ENCODE peak calls at places on chromosomes 2 and 18, in seven cellular contexts. One of them, this sample, is unnamed.

GRCh38 chr2:71675296-71675695 is 221.9 kb downstream of the DYSF start:
- DNase-seq in HS-5: no peak
- DNase-seq in stimulated activated CD4-positive, alpha-beta T cell treated with anti-CD3 and anti-CD28 coated beads, Interleukin-1b, Interleukin-23, amount 100 ng/mL, for 24 hours: no peak
- DNase-seq in astrocyte: no peak
- DNase-seq in AML-193: no peak
- DNase-seq in neural crest cell: no peak
- DNase-seq in activated CD4-positive, CD25-positive, alpha-beta regulatory T cell treated with anti-CD3 and anti-CD28 coated beads, Interleukin-2, amount 50 U/mL, for 72 hours: no peak
- DNase-seq in this sample: no peak

GRCh38 chr2:70991142-70991541 is 3.5 kb downstream of the TEX261 start:
- DNase-seq in HS-5: no peak
- DNase-seq in stimulated activated CD4-positive, alpha-beta T cell treated with anti-CD3 and anti-CD28 coated beads, Interleukin-1b, Interleukin-23, amount 100 ng/mL, for 24 hours: no peak
- DNase-seq in astrocyte: no peak
- DNase-seq in AML-193: no peak
- DNase-seq in neural crest cell: no peak
- DNase-seq in activated CD4-positive, CD25-positive, alpha-beta regulatory T cell treated with anti-CD3 and anti-CD28 coated beads, Interleukin-2, amount 50 U/mL, for 72 hours: no peak
- DNase-seq in this sample: no peak

GRCh38 chr2:11142330-11142729 is 12.9 kb upstream of the SLC66A3 start:
- DNase-seq in HS-5: no peak
- DNase-seq in stimulated activated CD4-positive, alpha-beta T cell treated with anti-CD3 and anti-CD28 coated beads, Interleukin-1b, Interleukin-23, amount 100 ng/mL, for 24 hours: no peak
- DNase-seq in astrocyte: no peak
- DNase-seq in AML-193: no peak
- DNase-seq in neural crest cell: no peak
- DNase-seq in activated CD4-positive, CD25-positive, alpha-beta regulatory T cell treated with anti-CD3 and anti-CD28 coated beads, Interleukin-2, amount 50 U/mL, for 72 hours: no peak
- DNase-seq in this sample: no peak

GRCh38 chr2:151851761-151852160 is 23.5 kb upstream of the ARL5A start:
- DNase-seq in HS-5: no peak
- DNase-seq in stimulated activated CD4-positive, alpha-beta T cell treated with anti-CD3 and anti-CD28 coated beads, Interleukin-1b, Interleukin-23, amount 100 ng/mL, for 24 hours: no peak
- DNase-seq in astrocyte: peak; percentile 73
- DNase-seq in AML-193: no peak
- DNase-seq in neural crest cell: no peak
- DNase-seq in activated CD4-positive, CD25-positive, alpha-beta regulatory T cell treated with anti-CD3 and anti-CD28 coated beads, Interleukin-2, amount 50 U/mL, for 72 hours: no peak
- DNase-seq in this sample: no peak

GRCh38 chr18:42137671-42138375 is 182.8 kb downstream of the PIK3C3 start:
- DNase-seq in HS-5: no peak
- DNase-seq in stimulated activated CD4-positive, alpha-beta T cell treated with anti-CD3 and anti-CD28 coated beads, Interleukin-1b, Interleukin-23, amount 100 ng/mL, for 24 hours: no peak
- DNase-seq in astrocyte: no peak
- DNase-seq in AML-193: no peak
- DNase-seq in neural crest cell: no peak
- DNase-seq in activated CD4-positive, CD25-positive, alpha-beta regulatory T cell treated with anti-CD3 and anti-CD28 coated beads, Interleukin-2, amount 50 U/mL, for 72 hours: no peak
- DNase-seq in this sample: no peak

GRCh38 chr2:164661349-164661748 is 40.1 kb upstream of the GRB14 start:
- DNase-seq in HS-5: no peak
- DNase-seq in stimulated activated CD4-positive, alpha-beta T cell treated with anti-CD3 and anti-CD28 coated beads, Interleukin-1b, Interleukin-23, amount 100 ng/mL, for 24 hours: no peak
- DNase-seq in astrocyte: peak; percentile 65
- DNase-seq in AML-193: no peak
- DNase-seq in neural crest cell: no peak
- DNase-seq in activated CD4-positive, CD25-positive, alpha-beta regulatory T cell treated with anti-CD3 and anti-CD28 coated beads, Interleukin-2, amount 50 U/mL, for 72 hours: no peak
- DNase-seq in this sample: no peak

GRCh38 chr2:219228745-219229374 is 576 bp downstream of the ATG9A start:
- DNase-seq in HS-5: no peak
- DNase-seq in stimulated activated CD4-positive, alpha-beta T cell treated with anti-CD3 and anti-CD28 coated beads, Interleukin-1b, Interleukin-23, amount 100 ng/mL, for 24 hours: no peak
- DNase-seq in astrocyte: no peak
- DNase-seq in AML-193: no peak
- DNase-seq in neural crest cell: no peak
- DNase-seq in activated CD4-positive, CD25-positive, alpha-beta regulatory T cell treated with anti-CD3 and anti-CD28 coated beads, Interleukin-2, amount 50 U/mL, for 72 hours: no peak
- DNase-seq in this sample: no peak

GRCh38 chr2:194327196-194327888 is 1329.7 kb upstream of the SLC39A10 start:
- DNase-seq in HS-5: no peak
- DNase-seq in stimulated activated CD4-positive, alpha-beta T cell treated with anti-CD3 and anti-CD28 coated beads, Interleukin-1b, Interleukin-23, amount 100 ng/mL, for 24 hours: no peak
- DNase-seq in astrocyte: no peak
- DNase-seq in AML-193: no peak
- DNase-seq in neural crest cell: no peak
- DNase-seq in activated CD4-positive, CD25-positive, alpha-beta regulatory T cell treated with anti-CD3 and anti-CD28 coated beads, Interleukin-2, amount 50 U/mL, for 72 hours: no peak
- DNase-seq in this sample: no peak

GRCh38 chr2:152583512-152584188 is 133.6 kb downstream of the PRPF40A start:
- DNase-seq in HS-5: no peak
- DNase-seq in stimulated activated CD4-positive, alpha-beta T cell treated with anti-CD3 and anti-CD28 coated beads, Interleukin-1b, Interleukin-23, amount 100 ng/mL, for 24 hours: no peak
- DNase-seq in astrocyte: no peak
- DNase-seq in AML-193: no peak
- DNase-seq in neural crest cell: no peak
- DNase-seq in activated CD4-positive, CD25-positive, alpha-beta regulatory T cell treated with anti-CD3 and anti-CD28 coated beads, Interleukin-2, amount 50 U/mL, for 72 hours: no peak
- DNase-seq in this sample: no peak

GRCh38 chr2:214361116-214361515 is 49.7 kb upstream of the VWC2L start:
- DNase-seq in HS-5: no peak
- DNase-seq in stimulated activated CD4-positive, alpha-beta T cell treated with anti-CD3 and anti-CD28 coated beads, Interleukin-1b, Interleukin-23, amount 100 ng/mL, for 24 hours: no peak
- DNase-seq in astrocyte: no peak
- DNase-seq in AML-193: no peak
- DNase-seq in neural crest cell: no peak
- DNase-seq in activated CD4-positive, CD25-positive, alpha-beta regulatory T cell treated with anti-CD3 and anti-CD28 coated beads, Interleukin-2, amount 50 U/mL, for 72 hours: no peak
- DNase-seq in this sample: no peak

GRCh38 chr2:140246058-140246457 is 1465.9 kb upstream of the NXPH2 start:
- DNase-seq in HS-5: no peak
- DNase-seq in stimulated activated CD4-positive, alpha-beta T cell treated with anti-CD3 and anti-CD28 coated beads, Interleukin-1b, Interleukin-23, amount 100 ng/mL, for 24 hours: no peak
- DNase-seq in astrocyte: no peak
- DNase-seq in AML-193: no peak
- DNase-seq in neural crest cell: no peak
- DNase-seq in activated CD4-positive, CD25-positive, alpha-beta regulatory T cell treated with anti-CD3 and anti-CD28 coated beads, Interleukin-2, amount 50 U/mL, for 72 hours: no peak
- DNase-seq in this sample: no peak

GRCh38 chr18:52670903-52671302 is 330.9 kb downstream of the DCC start:
- DNase-seq in HS-5: no peak
- DNase-seq in stimulated activated CD4-positive, alpha-beta T cell treated with anti-CD3 and anti-CD28 coated beads, Interleukin-1b, Interleukin-23, amount 100 ng/mL, for 24 hours: no peak
- DNase-seq in astrocyte: peak; percentile 2
- DNase-seq in AML-193: peak; percentile 2
- DNase-seq in neural crest cell: no peak
- DNase-seq in activated CD4-positive, CD25-positive, alpha-beta regulatory T cell treated with anti-CD3 and anti-CD28 coated beads, Interleukin-2, amount 50 U/mL, for 72 hours: no peak
- DNase-seq in this sample: no peak

GRCh38 chr18:63683890-63684289 is 18.9 kb upstream of the SERPINB11 start:
- DNase-seq in HS-5: no peak
- DNase-seq in stimulated activated CD4-positive, alpha-beta T cell treated with anti-CD3 and anti-CD28 coated beads, Interleukin-1b, Interleukin-23, amount 100 ng/mL, for 24 hours: no peak
- DNase-seq in astrocyte: no peak
- DNase-seq in AML-193: no peak
- DNase-seq in neural crest cell: no peak
- DNase-seq in activated CD4-positive, CD25-positive, alpha-beta regulatory T cell treated with anti-CD3 and anti-CD28 coated beads, Interleukin-2, amount 50 U/mL, for 72 hours: no peak
- DNase-seq in this sample: no peak

GRCh38 chr18:2486426-2486825 is 84.9 kb downstream of the METTL4 start:
- DNase-seq in HS-5: no peak
- DNase-seq in stimulated activated CD4-positive, alpha-beta T cell treated with anti-CD3 and anti-CD28 coated beads, Interleukin-1b, Interleukin-23, amount 100 ng/mL, for 24 hours: no peak
- DNase-seq in astrocyte: no peak
- DNase-seq in AML-193: no peak
- DNase-seq in neural crest cell: no peak
- DNase-seq in activated CD4-positive, CD25-positive, alpha-beta regulatory T cell treated with anti-CD3 and anti-CD28 coated beads, Interleukin-2, amount 50 U/mL, for 72 hours: no peak
- DNase-seq in this sample: no peak

GRCh38 chr2:67057901-67058703 is 339.0 kb upstream of the ETAA1 start:
- DNase-seq in HS-5: no peak
- DNase-seq in stimulated activated CD4-positive, alpha-beta T cell treated with anti-CD3 and anti-CD28 coated beads, Interleukin-1b, Interleukin-23, amount 100 ng/mL, for 24 hours: no peak
- DNase-seq in astrocyte: no peak
- DNase-seq in AML-193: no peak
- DNase-seq in neural crest cell: no peak
- DNase-seq in activated CD4-positive, CD25-positive, alpha-beta regulatory T cell treated with anti-CD3 and anti-CD28 coated beads, Interleukin-2, amount 50 U/mL, for 72 hours: no peak
- DNase-seq in this sample: no peak

GRCh38 chr2:144703852-144704324 is 184.0 kb upstream of the ZEB2 start:
- DNase-seq in HS-5: peak; percentile 60
- DNase-seq in stimulated activated CD4-positive, alpha-beta T cell treated with anti-CD3 and anti-CD28 coated beads, Interleukin-1b, Interleukin-23, amount 100 ng/mL, for 24 hours: no peak
- DNase-seq in astrocyte: peak; percentile 69
- DNase-seq in AML-193: peak; percentile 99
- DNase-seq in neural crest cell: no peak
- DNase-seq in activated CD4-positive, CD25-positive, alpha-beta regulatory T cell treated with anti-CD3 and anti-CD28 coated beads, Interleukin-2, amount 50 U/mL, for 72 hours: no peak
- DNase-seq in this sample: no peak

GRCh38 chr18:61581578-61582204 is 248.5 kb downstream of the CDH20 start:
- DNase-seq in HS-5: no peak
- DNase-seq in stimulated activated CD4-positive, alpha-beta T cell treated with anti-CD3 and anti-CD28 coated beads, Interleukin-1b, Interleukin-23, amount 100 ng/mL, for 24 hours: peak; percentile 55
- DNase-seq in astrocyte: peak; percentile 23
- DNase-seq in AML-193: peak; percentile 3
- DNase-seq in neural crest cell: peak; percentile 86
- DNase-seq in activated CD4-positive, CD25-positive, alpha-beta regulatory T cell treated with anti-CD3 and anti-CD28 coated beads, Interleukin-2, amount 50 U/mL, for 72 hours: peak; percentile 73
- DNase-seq in this sample: peak; percentile 91

GRCh38 chr2:98568161-98568956 is 40.0 kb downstream of the COA5 start:
- DNase-seq in HS-5: peak; percentile 58
- DNase-seq in stimulated activated CD4-positive, alpha-beta T cell treated with anti-CD3 and anti-CD28 coated beads, Interleukin-1b, Interleukin-23, amount 100 ng/mL, for 24 hours: no peak
- DNase-seq in astrocyte: peak; percentile 26
- DNase-seq in AML-193: no peak
- DNase-seq in neural crest cell: no peak
- DNase-seq in activated CD4-positive, CD25-positive, alpha-beta regulatory T cell treated with anti-CD3 and anti-CD28 coated beads, Interleukin-2, amount 50 U/mL, for 72 hours: no peak
- DNase-seq in this sample: no peak

GRCh38 chr2:179264238-179265081 is at the start of gene SESTD1:
- DNase-seq in HS-5: no peak
- DNase-seq in stimulated activated CD4-positive, alpha-beta T cell treated with anti-CD3 and anti-CD28 coated beads, Interleukin-1b, Interleukin-23, amount 100 ng/mL, for 24 hours: peak; percentile 21
- DNase-seq in astrocyte: peak; percentile 3
- DNase-seq in AML-193: no peak
- DNase-seq in neural crest cell: peak; percentile 70
- DNase-seq in activated CD4-positive, CD25-positive, alpha-beta regulatory T cell treated with anti-CD3 and anti-CD28 coated beads, Interleukin-2, amount 50 U/mL, for 72 hours: peak; percentile 72
- DNase-seq in this sample: peak; percentile 89

GRCh38 chr2:71453404-71454220 is at the start of gene DYSF:
- DNase-seq in HS-5: no peak
- DNase-seq in stimulated activated CD4-positive, alpha-beta T cell treated with anti-CD3 and anti-CD28 coated beads, Interleukin-1b, Interleukin-23, amount 100 ng/mL, for 24 hours: no peak
- DNase-seq in astrocyte: peak; percentile 31
- DNase-seq in AML-193: no peak
- DNase-seq in neural crest cell: no peak
- DNase-seq in activated CD4-positive, CD25-positive, alpha-beta regulatory T cell treated with anti-CD3 and anti-CD28 coated beads, Interleukin-2, amount 50 U/mL, for 72 hours: no peak
- DNase-seq in this sample: peak; percentile 79

GRCh38 chr18:23158058-23158457 is 22.8 kb downstream of the CABLES1 start:
- DNase-seq in HS-5: no peak
- DNase-seq in stimulated activated CD4-positive, alpha-beta T cell treated with anti-CD3 and anti-CD28 coated beads, Interleukin-1b, Interleukin-23, amount 100 ng/mL, for 24 hours: no peak
- DNase-seq in astrocyte: no peak
- DNase-seq in AML-193: no peak
- DNase-seq in neural crest cell: no peak
- DNase-seq in activated CD4-positive, CD25-positive, alpha-beta regulatory T cell treated with anti-CD3 and anti-CD28 coated beads, Interleukin-2, amount 50 U/mL, for 72 hours: no peak
- DNase-seq in this sample: no peak

GRCh38 chr2:83953661-83954060 is 505.4 kb downstream of the SUCLG1 start:
- DNase-seq in HS-5: no peak
- DNase-seq in stimulated activated CD4-positive, alpha-beta T cell treated with anti-CD3 and anti-CD28 coated beads, Interleukin-1b, Interleukin-23, amount 100 ng/mL, for 24 hours: no peak
- DNase-seq in astrocyte: no peak
- DNase-seq in AML-193: no peak
- DNase-seq in neural crest cell: no peak
- DNase-seq in activated CD4-positive, CD25-positive, alpha-beta regulatory T cell treated with anti-CD3 and anti-CD28 coated beads, Interleukin-2, amount 50 U/mL, for 72 hours: no peak
- DNase-seq in this sample: no peak

GRCh38 chr2:191051177-191051576 is 37.2 kb upstream of the STAT1 start:
- DNase-seq in HS-5: no peak
- DNase-seq in stimulated activated CD4-positive, alpha-beta T cell treated with anti-CD3 and anti-CD28 coated beads, Interleukin-1b, Interleukin-23, amount 100 ng/mL, for 24 hours: no peak
- DNase-seq in astrocyte: peak; percentile 33
- DNase-seq in AML-193: no peak
- DNase-seq in neural crest cell: no peak
- DNase-seq in activated CD4-positive, CD25-positive, alpha-beta regulatory T cell treated with anti-CD3 and anti-CD28 coated beads, Interleukin-2, amount 50 U/mL, for 72 hours: no peak
- DNase-seq in this sample: no peak

GRCh38 chr2:43430489-43430888 is 165.3 kb downstream of the THADA start:
- DNase-seq in HS-5: no peak
- DNase-seq in stimulated activated CD4-positive, alpha-beta T cell treated with anti-CD3 and anti-CD28 coated beads, Interleukin-1b, Interleukin-23, amount 100 ng/mL, for 24 hours: no peak
- DNase-seq in astrocyte: no peak
- DNase-seq in AML-193: no peak
- DNase-seq in neural crest cell: no peak
- DNase-seq in activated CD4-positive, CD25-positive, alpha-beta regulatory T cell treated with anti-CD3 and anti-CD28 coated beads, Interleukin-2, amount 50 U/mL, for 72 hours: no peak
- DNase-seq in this sample: no peak

GRCh38 chr2:54569745-54570296 is 113.7 kb downstream of the SPTBN1 start:
- DNase-seq in HS-5: no peak
- DNase-seq in stimulated activated CD4-positive, alpha-beta T cell treated with anti-CD3 and anti-CD28 coated beads, Interleukin-1b, Interleukin-23, amount 100 ng/mL, for 24 hours: no peak
- DNase-seq in astrocyte: no peak
- DNase-seq in AML-193: no peak
- DNase-seq in neural crest cell: peak; percentile 17
- DNase-seq in activated CD4-positive, CD25-positive, alpha-beta regulatory T cell treated with anti-CD3 and anti-CD28 coated beads, Interleukin-2, amount 50 U/mL, for 72 hours: no peak
- DNase-seq in this sample: no peak

GRCh38 chr18:34458371-34458770 is 233.7 kb upstream of the NOL4 start:
- DNase-seq in HS-5: no peak
- DNase-seq in stimulated activated CD4-positive, alpha-beta T cell treated with anti-CD3 and anti-CD28 coated beads, Interleukin-1b, Interleukin-23, amount 100 ng/mL, for 24 hours: no peak
- DNase-seq in astrocyte: no peak
- DNase-seq in AML-193: no peak
- DNase-seq in neural crest cell: no peak
- DNase-seq in activated CD4-positive, CD25-positive, alpha-beta regulatory T cell treated with anti-CD3 and anti-CD28 coated beads, Interleukin-2, amount 50 U/mL, for 72 hours: no peak
- DNase-seq in this sample: no peak

GRCh38 chr2:241061275-241061674 is 40.8 kb downstream of the MTERF4 start:
- DNase-seq in HS-5: no peak
- DNase-seq in stimulated activated CD4-positive, alpha-beta T cell treated with anti-CD3 and anti-CD28 coated beads, Interleukin-1b, Interleukin-23, amount 100 ng/mL, for 24 hours: no peak
- DNase-seq in astrocyte: no peak
- DNase-seq in AML-193: no peak
- DNase-seq in neural crest cell: no peak
- DNase-seq in activated CD4-positive, CD25-positive, alpha-beta regulatory T cell treated with anti-CD3 and anti-CD28 coated beads, Interleukin-2, amount 50 U/mL, for 72 hours: no peak
- DNase-seq in this sample: no peak

GRCh38 chr18:49875155-49875554 is 61.8 kb upstream of the ACAA2 start:
- DNase-seq in HS-5: no peak
- DNase-seq in stimulated activated CD4-positive, alpha-beta T cell treated with anti-CD3 and anti-CD28 coated beads, Interleukin-1b, Interleukin-23, amount 100 ng/mL, for 24 hours: no peak
- DNase-seq in astrocyte: no peak
- DNase-seq in AML-193: no peak
- DNase-seq in neural crest cell: no peak
- DNase-seq in activated CD4-positive, CD25-positive, alpha-beta regulatory T cell treated with anti-CD3 and anti-CD28 coated beads, Interleukin-2, amount 50 U/mL, for 72 hours: no peak
- DNase-seq in this sample: no peak

GRCh38 chr2:20617892-20618467 is 32.9 kb downstream of the HS1BP3 start:
- DNase-seq in HS-5: peak; percentile 87
- DNase-seq in stimulated activated CD4-positive, alpha-beta T cell treated with anti-CD3 and anti-CD28 coated beads, Interleukin-1b, Interleukin-23, amount 100 ng/mL, for 24 hours: no peak
- DNase-seq in astrocyte: peak; percentile 97
- DNase-seq in AML-193: no peak
- DNase-seq in neural crest cell: no peak
- DNase-seq in activated CD4-positive, CD25-positive, alpha-beta regulatory T cell treated with anti-CD3 and anti-CD28 coated beads, Interleukin-2, amount 50 U/mL, for 72 hours: no peak
- DNase-seq in this sample: no peak

GRCh38 chr2:129193961-129194360 is 785.5 kb upstream of the RAB6C start:
- DNase-seq in HS-5: no peak
- DNase-seq in stimulated activated CD4-positive, alpha-beta T cell treated with anti-CD3 and anti-CD28 coated beads, Interleukin-1b, Interleukin-23, amount 100 ng/mL, for 24 hours: no peak
- DNase-seq in astrocyte: no peak
- DNase-seq in AML-193: no peak
- DNase-seq in neural crest cell: no peak
- DNase-seq in activated CD4-positive, CD25-positive, alpha-beta regulatory T cell treated with anti-CD3 and anti-CD28 coated beads, Interleukin-2, amount 50 U/mL, for 72 hours: no peak
- DNase-seq in this sample: no peak

GRCh38 chr2:71226391-71226964 is 425 bp downstream of the PAIP2B start:
- DNase-seq in HS-5: no peak
- DNase-seq in stimulated activated CD4-positive, alpha-beta T cell treated with anti-CD3 and anti-CD28 coated beads, Interleukin-1b, Interleukin-23, amount 100 ng/mL, for 24 hours: peak; percentile 8
- DNase-seq in astrocyte: no peak
- DNase-seq in AML-193: peak; percentile 20
- DNase-seq in neural crest cell: peak; percentile 40
- DNase-seq in activated CD4-positive, CD25-positive, alpha-beta regulatory T cell treated with anti-CD3 and anti-CD28 coated beads, Interleukin-2, amount 50 U/mL, for 72 hours: peak; percentile 43
- DNase-seq in this sample: peak; percentile 71

GRCh38 chr18:49976810-49977209 is 163.5 kb upstream of the ACAA2 start:
- DNase-seq in HS-5: no peak
- DNase-seq in stimulated activated CD4-positive, alpha-beta T cell treated with anti-CD3 and anti-CD28 coated beads, Interleukin-1b, Interleukin-23, amount 100 ng/mL, for 24 hours: no peak
- DNase-seq in astrocyte: peak; percentile 2
- DNase-seq in AML-193: no peak
- DNase-seq in neural crest cell: no peak
- DNase-seq in activated CD4-positive, CD25-positive, alpha-beta regulatory T cell treated with anti-CD3 and anti-CD28 coated beads, Interleukin-2, amount 50 U/mL, for 72 hours: no peak
- DNase-seq in this sample: no peak

GRCh38 chr2:32715981-32716380 is 88.1 kb downstream of the TTC27 start:
- DNase-seq in HS-5: no peak
- DNase-seq in stimulated activated CD4-positive, alpha-beta T cell treated with anti-CD3 and anti-CD28 coated beads, Interleukin-1b, Interleukin-23, amount 100 ng/mL, for 24 hours: no peak
- DNase-seq in astrocyte: peak; percentile 50
- DNase-seq in AML-193: no peak
- DNase-seq in neural crest cell: no peak
- DNase-seq in activated CD4-positive, CD25-positive, alpha-beta regulatory T cell treated with anti-CD3 and anti-CD28 coated beads, Interleukin-2, amount 50 U/mL, for 72 hours: no peak
- DNase-seq in this sample: no peak

GRCh38 chr2:112021781-112022231 is 33.3 kb upstream of the TMEM87B start:
- DNase-seq in HS-5: no peak
- DNase-seq in stimulated activated CD4-positive, alpha-beta T cell treated with anti-CD3 and anti-CD28 coated beads, Interleukin-1b, Interleukin-23, amount 100 ng/mL, for 24 hours: no peak
- DNase-seq in astrocyte: peak; percentile 70
- DNase-seq in AML-193: no peak
- DNase-seq in neural crest cell: no peak
- DNase-seq in activated CD4-positive, CD25-positive, alpha-beta regulatory T cell treated with anti-CD3 and anti-CD28 coated beads, Interleukin-2, amount 50 U/mL, for 72 hours: no peak
- DNase-seq in this sample: no peak

GRCh38 chr2:200575957-200576356 is 9.9 kb upstream of the AOX1 start:
- DNase-seq in HS-5: no peak
- DNase-seq in stimulated activated CD4-positive, alpha-beta T cell treated with anti-CD3 and anti-CD28 coated beads, Interleukin-1b, Interleukin-23, amount 100 ng/mL, for 24 hours: no peak
- DNase-seq in astrocyte: no peak
- DNase-seq in AML-193: peak; percentile 46
- DNase-seq in neural crest cell: no peak
- DNase-seq in activated CD4-positive, CD25-positive, alpha-beta regulatory T cell treated with anti-CD3 and anti-CD28 coated beads, Interleukin-2, amount 50 U/mL, for 72 hours: no peak
- DNase-seq in this sample: no peak

GRCh38 chr2:86396304-86396785 is 44.8 kb upstream of the KDM3A start:
- DNase-seq in HS-5: no peak
- DNase-seq in stimulated activated CD4-positive, alpha-beta T cell treated with anti-CD3 and anti-CD28 coated beads, Interleukin-1b, Interleukin-23, amount 100 ng/mL, for 24 hours: no peak
- DNase-seq in astrocyte: peak; percentile 24
- DNase-seq in AML-193: peak; percentile 52
- DNase-seq in neural crest cell: no peak
- DNase-seq in activated CD4-positive, CD25-positive, alpha-beta regulatory T cell treated with anti-CD3 and anti-CD28 coated beads, Interleukin-2, amount 50 U/mL, for 72 hours: no peak
- DNase-seq in this sample: no peak

This sample was measured in nephron progenitor cell.